ENCODE peak calls at places on chromosomes 4 and X, in ten cellular contexts. L, I, E, S, G, M, A, J, C and F are unnamed samples.

GRCh38 chr4:17335371-17335770 is 176.5 kb downstream of the QDPR start:
- DNase-seq in C (no peak), S (no peak), J (no peak), A (no peak), L (no peak), M (no peak), E (no peak), I (no peak), G (no peak), F (no peak)

GRCh38 chrX:41332005-41332404 is 2.0 kb upstream of the DDX3X start:
- DNase-seq in I (no peak), E (no peak), A (no peak), C (no peak), M (peak), J (no peak), L (no peak), S (peak), G (no peak), F (no peak)

GRCh38 chrX:50514811-50515210 is 44.2 kb upstream of the DGKK start:
- DNase-seq in C (no peak), G (no peak), M (no peak), A (no peak), E (no peak), S (no peak), I (no peak), J (no peak), L (no peak), F (no peak)

GRCh38 chr4:129355529-129355928 is 259.6 kb downstream of the C4orf33 start:
- DNase-seq in J (peak), E (no peak), I (no peak), S (no peak), C (no peak), L (no peak), M (peak), G (no peak), A (no peak), F (no peak)

GRCh38 chrX:17613979-17614572 is 123.2 kb upstream of the SCML1 start:
- DNase-seq in A (no peak), I (peak), G (no peak), M (no peak), C (no peak), J (no peak), E (no peak), S (no peak), L (no peak), F (peak)

GRCh38 chr4:30538794-30539193 is 181.4 kb upstream of the PCDH7 start:
- DNase-seq in A (no peak), S (no peak), C (no peak), M (peak), L (no peak), E (no peak), G (no peak), I (no peak), J (no peak), F (no peak)

GRCh38 chrX:17380221-17380620 is 5.2 kb downstream of the NHS start:
- DNase-seq in C (no peak), I (no peak), S (no peak), J (no peak), E (no peak), M (peak), A (no peak), L (no peak), G (no peak), F (no peak)

GRCh38 chrX:53682885-53683555 is 3.5 kb downstream of the HUWE1 start:
- DNase-seq in J (peak), L (no peak), C (peak), G (peak), M (peak), E (no peak), S (peak), I (peak), A (no peak), F (peak)

GRCh38 chrX:41389311-41389888 is 55.4 kb downstream of the DDX3X start:
- DNase-seq in M (no peak), S (no peak), L (no peak), E (no peak), C (no peak), A (no peak), I (peak), J (no peak), G (no peak), F (no peak)

GRCh38 chr4:22170353-22170752 is 221.8 kb upstream of the KCNIP4 start:
- DNase-seq in I (no peak), G (no peak), M (peak), J (no peak), L (no peak), E (no peak), C (no peak), S (no peak), A (no peak), F (no peak)

GRCh38 chr4:77225022-77225421 is 68.0 kb downstream of the CCNG2 start:
- DNase-seq in C (no peak), S (no peak), A (no peak), M (no peak), G (no peak), I (no peak), E (no peak), J (no peak), L (no peak), F (peak)

GRCh38 chr4:40247350-40247749 is 50.5 kb downstream of the RHOH start:
- DNase-seq in S (no peak), E (no peak), A (peak), J (no peak), C (no peak), L (no peak), G (no peak), I (no peak), M (no peak), F (no peak)

GRCh38 chr4:161291222-161291621 is 872.6 kb downstream of the FSTL5 start:
- DNase-seq in M (no peak), S (no peak), E (no peak), L (no peak), J (no peak), I (no peak), C (no peak), A (no peak), G (no peak), F (no peak)

GRCh38 chr4:53043900-53044650 is 182.0 kb downstream of the RASL11B start:
- DNase-seq in M (no peak), I (no peak), E (no peak), S (peak), A (no peak), G (no peak), C (no peak), J (no peak), L (no peak), F (peak)

GRCh38 chr4:71004281-71004851 is 10.9 kb downstream of the DCK start:
- DNase-seq in J (no peak), M (no peak), C (no peak), E (no peak), L (no peak), A (no peak), I (peak), G (no peak), S (no peak), F (peak)

GRCh38 chr4:153611679-153612078 is 72.4 kb upstream of the TLR2 start:
- DNase-seq in M (peak), S (no peak), J (no peak), E (no peak), I (no peak), G (no peak), A (no peak), C (no peak), L (no peak), F (no peak)

GRCh38 chr4:124333466-124333865 is 379.1 kb downstream of the ANKRD50 start:
- DNase-seq in C (no peak), M (no peak), A (no peak), S (no peak), J (no peak), L (no peak), E (no peak), I (no peak), G (no peak), F (no peak)

GRCh38 chr4:126306152-126306869 is 991.6 kb downstream of the FAT4 start:
- DNase-seq in G (no peak), A (no peak), E (no peak), I (no peak), J (no peak), L (no peak), M (no peak), S (no peak), C (peak), F (no peak)

GRCh38 chr4:17316566-17316965 is 195.3 kb downstream of the QDPR start:
- DNase-seq in G (no peak), A (no peak), L (no peak), E (no peak), M (peak), I (no peak), S (no peak), C (no peak), J (no peak), F (no peak)

GRCh38 chrX:40158036-40158706 is 60.4 kb upstream of the BCOR start:
- DNase-seq in M (peak), I (no peak), J (peak), E (no peak), A (no peak), C (no peak), L (no peak), G (no peak), S (no peak), F (peak)

GRCh38 chrX:9471571-9471985 is 6.7 kb downstream of the TBL1X start:
- DNase-seq in G (no peak), C (no peak), A (no peak), M (no peak), L (no peak), S (no peak), E (no peak), I (peak), J (no peak), F (no peak)

GRCh38 chrX:17679261-17679660 is 58.0 kb upstream of the SCML1 start:
- DNase-seq in M (no peak), E (no peak), S (no peak), C (no peak), G (no peak), J (no peak), A (no peak), L (no peak), I (no peak), F (no peak)

GRCh38 chr4:71171592-71171991 is 167.2 kb upstream of the SLC4A4 start:
- DNase-seq in M (no peak), A (no peak), S (no peak), L (no peak), G (no peak), E (no peak), C (no peak), J (no peak), I (no peak), F (no peak)

GRCh38 chrX:149021164-149021563 is 483.9 kb downstream of the IDS start:
- DNase-seq in S (no peak), G (no peak), J (no peak), L (no peak), C (no peak), M (no peak), I (no peak), E (no peak), A (no peak), F (no peak)

GRCh38 chr4:150337709-150338108 is 244.2 kb upstream of the MAB21L2 start:
- DNase-seq in M (no peak), L (no peak), G (no peak), C (no peak), S (no peak), I (no peak), E (no peak), A (no peak), J (no peak), F (peak)

GRCh38 chr4:48342559-48342878 is 1.2 kb downstream of the SLAIN2 start:
- DNase-seq in I (no peak), E (no peak), A (no peak), C (no peak), G (no peak), J (no peak), S (peak), L (no peak), M (peak), F (peak)

GRCh38 chrX:2707334-2707760 is 16.3 kb downstream of the CD99 start:
- DNase-seq in L (no peak), A (no peak), J (peak), C (peak), M (peak), E (no peak), G (no peak), S (peak), I (peak), F (no peak)

GRCh38 chrX:46727445-46727844 is 31.5 kb downstream of the SLC9A7 start:
- DNase-seq in M (no peak), E (no peak), S (no peak), J (no peak), G (no peak), C (no peak), L (no peak), I (no peak), A (no peak), F (no peak)

GRCh38 chr4:25439913-25440477 is 62.9 kb downstream of the ANAPC4 start:
- DNase-seq in I (peak), J (peak), M (peak), G (peak), L (peak), A (no peak), C (peak), S (peak), E (no peak), F (peak)

GRCh38 chr4:121139533-121140222 is 24.4 kb downstream of the TNIP3 start:
- DNase-seq in A (no peak), L (no peak), J (no peak), I (no peak), C (no peak), M (peak), S (no peak), E (peak), G (no peak), F (no peak)